ENCODE peak calls at places on chromosomes 3 and 15, in seven cellular contexts. O, B, U, H, I, F and N are unnamed samples.

GRCh38 chr3:14425574-14426304 is 23.3 kb downstream of the SLC6A6 start:
- DNase-seq in O (no peak), B (peak), U (no peak), H (no peak), I (peak), F (no peak), N (no peak)

GRCh38 chr15:100183921-100184480 is 157.8 kb downstream of the ADAMTS17 start:
- DNase-seq in O (no peak), B (no peak), U (no peak), H (no peak), I (no peak), F (no peak), N (no peak)

GRCh38 chr15:79872358-79873017 is 24.3 kb downstream of the MTHFS start:
- DNase-seq in O (peak), B (no peak), U (no peak), H (no peak), I (no peak), F (peak), N (peak)

GRCh38 chr3:70049761-70050160 is 50.2 kb downstream of the SAMMSON start:
- DNase-seq in O (no peak), B (no peak), U (peak), H (no peak), I (no peak), F (peak), N (no peak)

GRCh38 chr3:151037746-151038145 is 47.7 kb upstream of the MED12L start:
- DNase-seq in O (no peak), B (no peak), U (peak), H (no peak), I (no peak), F (peak), N (no peak)

GRCh38 chr3:63473641-63474166 is 178.8 kb upstream of the SNTN start:
- DNase-seq in O (no peak), B (no peak), U (no peak), H (no peak), I (no peak), F (no peak), N (no peak)

GRCh38 chr3:15796771-15797599 is 794 bp downstream of the ANKRD28 start:
- DNase-seq in O (no peak), B (no peak), U (peak), H (no peak), I (no peak), F (peak), N (no peak)

GRCh38 chr3:58027704-58028317 is 19.6 kb downstream of the FLNB start:
- DNase-seq in O (no peak), B (no peak), U (no peak), H (no peak), I (no peak), F (no peak), N (no peak)

GRCh38 chr3:23650371-23651140 is 155.2 kb upstream of the UBE2E1 start:
- DNase-seq in O (no peak), B (no peak), U (peak), H (no peak), I (no peak), F (peak), N (no peak)

GRCh38 chr3:20924646-20925395 is 738.8 kb upstream of the SGO1 start:
- DNase-seq in O (no peak), B (no peak), U (no peak), H (no peak), I (no peak), F (no peak), N (no peak)

GRCh38 chr3:129622418-129622872 is 16.0 kb upstream of the PLXND1 start:
- DNase-seq in O (no peak), B (no peak), U (no peak), H (no peak), I (no peak), F (no peak), N (no peak)

GRCh38 chr3:23052230-23053019 is 150.7 kb upstream of the UBE2E2 start:
- DNase-seq in O (peak), B (no peak), U (no peak), H (no peak), I (no peak), F (peak), N (no peak)

GRCh38 chr3:112132975-112133448 is at the start of gene GCSAM:
- DNase-seq in O (no peak), B (peak), U (no peak), H (peak), I (no peak), F (no peak), N (no peak)

GRCh38 chr3:186520436-186520835 is 23.7 kb downstream of the CRYGS start:
- DNase-seq in O (no peak), B (no peak), U (no peak), H (no peak), I (no peak), F (no peak), N (no peak)

GRCh38 chr3:148513066-148513671 is 184.5 kb upstream of the AGTR1 start:
- DNase-seq in O (no peak), B (no peak), U (peak), H (no peak), I (no peak), F (peak), N (no peak)

GRCh38 chr3:146067048-146067447 is 93.9 kb downstream of the PLOD2 start:
- DNase-seq in O (no peak), B (no peak), U (peak), H (no peak), I (no peak), F (peak), N (no peak)

GRCh38 chr3:71258116-71258515 is 325.4 kb downstream of the FOXP1 start:
- DNase-seq in O (no peak), B (no peak), U (peak), H (no peak), I (no peak), F (peak), N (no peak)

GRCh38 chr15:78321786-78322185 is 18.4 kb upstream of the CRABP1 start:
- DNase-seq in O (no peak), B (no peak), U (no peak), H (no peak), I (no peak), F (no peak), N (no peak)

GRCh38 chr15:96125681-96126080 is 204.8 kb upstream of the NR2F2 start:
- DNase-seq in O (no peak), B (no peak), U (peak), H (no peak), I (no peak), F (peak), N (no peak)

GRCh38 chr15:65146438-65146837 is 12.8 kb upstream of the PDCD7 start:
- DNase-seq in O (no peak), B (no peak), U (no peak), H (no peak), I (no peak), F (no peak), N (no peak)

GRCh38 chr3:182710557-182711157 is 82.6 kb upstream of the ATP11B start:
- DNase-seq in O (no peak), B (peak), U (peak), H (no peak), I (no peak), F (peak), N (no peak)

GRCh38 chr3:66386011-66386924 is 114.6 kb downstream of the LRIG1 start:
- DNase-seq in O (no peak), B (no peak), U (no peak), H (peak), I (no peak), F (no peak), N (no peak)

GRCh38 chr3:44235604-44236484 is 5.8 kb upstream of the TOPAZ1 start:
- DNase-seq in O (peak), B (peak), U (peak), H (peak), I (peak), F (peak), N (no peak)

GRCh38 chr3:50617911-50618481 is 1.0 kb downstream of the MAPKAPK3 start:
- DNase-seq in O (no peak), B (no peak), U (no peak), H (no peak), I (no peak), F (peak), N (no peak)

GRCh38 chr15:90388462-90389182 is 580 bp downstream of the IQGAP1 start:
- DNase-seq in O (peak), B (peak), U (peak), H (no peak), I (peak), F (peak), N (peak)

GRCh38 chr3:19735111-19735510 is 198.9 kb downstream of the EFHB start:
- DNase-seq in O (no peak), B (no peak), U (no peak), H (no peak), I (no peak), F (no peak), N (no peak)

GRCh38 chr3:186930143-186930638 is at the start of gene ST6GAL1:
- DNase-seq in O (peak), B (peak), U (peak), H (peak), I (peak), F (peak), N (peak)

GRCh38 chr15:71588746-71589145 is 221.6 kb upstream of the NR2E3 start:
- DNase-seq in O (no peak), B (no peak), U (peak), H (no peak), I (no peak), F (peak), N (no peak)

GRCh38 chr15:100711479-100712130 is 109.2 kb downstream of the ASB7 start:
- DNase-seq in O (no peak), B (no peak), U (peak), H (no peak), I (no peak), F (no peak), N (no peak)

GRCh38 chr15:56149071-56149470 is 94.6 kb downstream of the RFX7 start:
- DNase-seq in O (no peak), B (no peak), U (peak), H (no peak), I (no peak), F (peak), N (no peak)

GRCh38 chr3:175046666-175047065 is 187.5 kb downstream of the NAALADL2 start:
- DNase-seq in O (no peak), B (no peak), U (peak), H (no peak), I (no peak), F (no peak), N (no peak)

GRCh38 chr3:4413467-4413866 is 53.6 kb downstream of the SUMF1 start:
- DNase-seq in O (no peak), B (no peak), U (peak), H (no peak), I (no peak), F (peak), N (no peak)

GRCh38 chr3:18217512-18218174 is 207.5 kb downstream of the SATB1 start:
- DNase-seq in O (no peak), B (no peak), U (no peak), H (no peak), I (no peak), F (no peak), N (no peak)

GRCh38 chr3:38247366-38248035 is 18.1 kb upstream of the SLC22A13 start:
- DNase-seq in O (no peak), B (no peak), U (peak), H (no peak), I (no peak), F (peak), N (no peak)

DNA sequence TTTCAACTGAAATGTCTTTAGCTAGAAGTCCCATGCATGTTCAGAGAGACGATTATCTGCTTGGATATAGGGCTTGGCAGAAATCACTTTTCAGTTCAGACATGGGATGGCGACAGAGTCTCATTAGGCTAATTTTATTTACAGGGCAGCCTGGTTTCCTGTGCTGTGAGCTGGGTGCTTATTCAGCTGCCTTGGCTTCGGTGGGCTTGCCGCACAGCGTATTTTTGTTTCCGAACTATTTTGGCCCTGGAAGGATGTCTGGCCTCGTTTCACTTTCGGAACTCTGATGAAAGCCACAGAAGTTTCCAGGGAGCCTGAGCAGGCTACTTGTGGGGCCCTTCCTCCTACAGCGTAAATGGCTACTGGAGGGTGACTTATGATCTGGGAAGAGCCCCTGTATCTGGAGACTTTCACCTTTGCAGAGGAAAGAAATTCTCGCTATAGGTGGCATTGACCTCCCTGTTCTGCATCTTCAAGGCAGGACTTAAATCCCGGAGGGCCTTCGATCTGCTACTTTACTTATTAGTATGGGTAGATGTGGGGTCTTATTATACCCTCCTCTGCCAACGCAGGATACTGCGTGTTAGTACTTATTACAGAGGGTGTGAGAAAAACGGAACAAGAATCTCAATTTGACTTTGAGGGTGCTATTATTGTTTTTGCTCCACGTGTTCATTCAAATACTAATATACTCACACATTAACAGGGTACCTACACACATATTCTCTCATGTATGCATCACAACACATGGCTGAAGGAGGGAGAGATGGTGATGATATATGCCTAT is 364.0 kb upstream of the RBMS3 start:
- DNase-seq in O (peak), B (no peak), U (peak), H (peak), I (peak), F (peak), N (no peak)
- TF ChIP-seq CTCF in O (peak), B (no peak), U (peak), H (peak), I (no peak), F (peak), N (no peak)

GRCh38 chr15:86040360-86041095 is 39.1 kb upstream of the AGBL1 start:
- DNase-seq in O (peak), B (no peak), U (no peak), H (no peak), I (no peak), F (no peak), N (no peak)
- TF ChIP-seq CTCF in O (peak), B (no peak), U (no peak), H (no peak), I (no peak), F (no peak), N (no peak)

DNA sequence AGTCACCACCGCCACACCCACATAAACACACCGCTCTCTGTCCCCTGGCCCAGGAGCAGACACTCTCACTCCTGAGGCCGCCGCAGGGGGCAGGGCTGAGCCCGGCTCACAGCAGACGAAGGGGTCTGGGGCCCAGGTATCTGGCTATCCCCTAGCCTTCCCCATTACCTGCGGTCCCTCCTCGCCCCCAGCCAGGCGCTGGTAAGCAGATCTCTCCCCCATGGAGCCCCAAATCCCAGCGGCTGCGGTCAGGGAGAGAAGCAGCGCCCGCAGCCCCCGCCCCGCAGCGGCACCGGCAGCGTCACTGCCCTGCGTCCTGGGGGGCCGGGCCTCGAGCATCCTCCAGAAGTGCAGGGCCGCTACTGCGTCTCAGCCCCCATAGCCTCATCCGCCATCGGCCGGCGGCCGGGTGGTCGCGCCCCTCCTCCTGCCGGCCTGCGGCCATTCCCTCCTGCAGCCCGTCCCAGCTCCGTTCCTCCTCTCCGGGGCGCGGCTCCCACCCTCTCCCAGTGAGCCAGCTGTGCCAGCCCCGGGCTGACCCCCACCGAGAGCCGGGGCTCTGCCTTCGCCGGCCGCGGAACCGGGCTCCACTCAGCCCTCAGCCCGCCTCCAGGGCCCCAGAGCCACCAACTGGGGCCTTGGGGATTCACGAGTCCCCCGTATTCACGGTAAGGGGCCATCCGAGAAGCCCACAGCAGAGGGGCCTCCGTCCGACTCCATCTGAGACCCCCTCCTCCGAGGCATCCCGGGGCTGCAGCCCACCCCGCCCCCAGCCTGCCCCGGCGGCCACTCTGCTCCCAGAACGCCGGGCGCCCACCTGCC is 13.1 kb downstream of the TNK2 start:
- DNase-seq in O (no peak), B (peak), U (peak), H (no peak), I (peak), F (no peak), N (peak)
- TF ChIP-seq CTCF in O (no peak), B (peak), U (peak), H (peak), I (no peak), F (no peak), N (no peak)

GRCh38 chr3:132981746-132982145 is 56.4 kb upstream of the TMEM108 start:
- DNase-seq in O (peak), B (no peak), U (no peak), H (no peak), I (no peak), F (no peak), N (no peak)
- TF ChIP-seq CTCF in O (peak), B (no peak), U (no peak), H (no peak), I (no peak), F (no peak), N (no peak)

GRCh38 chr3:160330111-160330510 is 68.9 kb downstream of the IFT80 start:
- DNase-seq in O (no peak), B (no peak), U (peak), H (no peak), I (no peak), F (no peak), N (no peak)
- TF ChIP-seq CTCF in O (no peak), B (no peak), U (no peak), H (no peak), I (no peak), F (no peak), N (no peak)

GRCh38 chr15:98272586-98272985 is 312.1 kb downstream of the ARRDC4 start:
- DNase-seq in O (no peak), B (no peak), U (no peak), H (no peak), I (no peak), F (no peak), N (no peak)
- TF ChIP-seq CTCF in O (peak), B (no peak), U (no peak), H (no peak), I (no peak), F (no peak), N (no peak)

GRCh38 chr3:102473648-102474047 is 38.8 kb downstream of the ZPLD1 start:
- DNase-seq in O (no peak), B (no peak), U (no peak), H (no peak), I (no peak), F (no peak), N (no peak)

GRCh38 chr3:102471491-102471890 is 36.7 kb downstream of the ZPLD1 start:
- DNase-seq in O (no peak), B (no peak), U (no peak), H (no peak), I (no peak), F (no peak), N (no peak)

GRCh38 chr3:102466001-102466400 is 31.2 kb downstream of the ZPLD1 start:
- DNase-seq in O (no peak), B (no peak), U (no peak), H (no peak), I (no peak), F (no peak), N (no peak)

GRCh38 chr3:102474207-102474606 is 39.4 kb downstream of the ZPLD1 start:
- DNase-seq in O (no peak), B (no peak), U (no peak), H (no peak), I (no peak), F (no peak), N (no peak)

DNA sequence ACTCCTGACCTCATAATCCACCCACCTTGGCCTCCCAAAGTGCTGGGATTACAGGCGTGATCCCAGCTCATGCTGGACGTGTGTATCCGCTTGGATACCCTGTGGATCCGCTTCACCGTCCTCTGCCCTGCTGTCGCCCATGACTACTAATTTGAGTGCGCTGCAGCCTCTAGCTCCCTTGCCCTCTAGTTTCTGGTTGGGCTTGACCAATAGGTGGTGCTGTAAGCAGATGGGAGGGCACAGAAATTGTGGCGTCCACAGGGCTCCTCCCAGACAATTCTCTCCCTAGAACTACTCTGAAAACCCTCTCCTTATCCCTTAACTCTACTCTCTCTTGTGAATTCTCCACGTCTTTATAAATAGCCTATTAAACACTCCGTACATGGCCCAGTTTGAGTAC is 36.2 kb downstream of the ZPLD1 start:
- DNase-seq in O (peak), B (no peak), U (no peak), H (no peak), I (no peak), F (no peak), N (no peak)
- TF ChIP-seq CTCF in O (peak), B (no peak), U (no peak), H (peak), I (no peak), F (no peak), N (no peak)

GRCh38 chr15:83210619-83211018 is 3.0 kb upstream of the HDGFL3 start:
- DNase-seq in O (no peak), B (no peak), U (peak), H (no peak), I (no peak), F (peak), N (no peak)
- TF ChIP-seq CTCF in O (no peak), B (no peak), U (no peak), H (no peak), I (no peak), F (no peak), N (no peak)

DNA sequence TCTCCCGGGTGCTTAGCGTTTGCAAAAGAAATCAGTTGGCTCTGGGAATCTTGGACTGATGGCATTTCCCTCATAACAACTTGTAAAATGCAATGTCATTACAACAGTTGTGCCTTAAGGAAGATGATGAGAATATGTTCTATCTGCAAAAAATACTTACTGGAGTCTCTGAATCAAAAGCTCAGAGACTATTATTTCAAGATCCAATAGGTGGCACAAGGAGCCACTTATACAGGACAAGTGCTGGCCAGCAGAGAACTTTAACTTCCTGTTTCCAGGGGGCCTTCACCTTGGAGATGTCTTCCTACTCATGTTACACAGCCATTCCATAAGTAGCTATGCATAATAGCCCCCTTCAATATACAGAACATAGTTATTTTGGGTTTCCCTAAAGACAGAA is 8.9 kb upstream of the RPS27L start:
- DNase-seq in O (no peak), B (no peak), U (no peak), H (no peak), I (no peak), F (peak), N (no peak)
- TF ChIP-seq CTCF in O (peak), B (no peak), U (peak), H (peak), I (no peak), F (peak), N (no peak)